ENCODE peak calls at places on chromosomes 16 and 17, in seven cellular contexts. One of them, this sample, is unnamed. For H3K36me3, the result is how much of the 10 kb centered on the place peaks cover.

GRCh38 chr16:51409001-51409675 is 258.1 kb upstream of the SALL1 start:
- DNase-seq in GM12878: no peak
- DNase-seq in endodermal cell: no peak
- DNase-seq in IMR-90: peak
- DNase-seq in fibroblast of lung: peak
- DNase-seq in neural progenitor cell: no peak
- DNase-seq in endothelial cell of umbilical vein: no peak
- DNase-seq in this sample: no peak

GRCh38 chr17:56125830-56126819 is 27.1 kb upstream of the ANKFN1 start:
- DNase-seq in GM12878: no peak
- DNase-seq in endothelial cell of umbilical vein: peak
- DNase-seq in IMR-90: peak
- DNase-seq in endodermal cell: peak
- DNase-seq in neural progenitor cell: peak
- DNase-seq in fibroblast of lung: peak
- DNase-seq in this sample: peak

GRCh38 chr16:85313541-85314208 is 201.4 kb upstream of the CIBAR2 start:
- DNase-seq in IMR-90: peak
- DNase-seq in fibroblast of lung: no peak
- DNase-seq in GM12878: no peak
- DNase-seq in neural progenitor cell: no peak
- DNase-seq in endodermal cell: no peak
- DNase-seq in endothelial cell of umbilical vein: peak
- DNase-seq in this sample: peak

GRCh38 chr16:75424096-75424762 is 9.1 kb downstream of the CFDP1 start:
- DNase-seq in fibroblast of lung: peak
- DNase-seq in endodermal cell: no peak
- DNase-seq in GM12878: no peak
- DNase-seq in endothelial cell of umbilical vein: no peak
- DNase-seq in IMR-90: no peak
- DNase-seq in neural progenitor cell: no peak
- DNase-seq in this sample: no peak

GRCh38 chr17:14840616-14841231 is 424.4 kb downstream of the PMP22 start:
- DNase-seq in neural progenitor cell: no peak
- DNase-seq in GM12878: no peak
- DNase-seq in fibroblast of lung: peak
- DNase-seq in endothelial cell of umbilical vein: no peak
- DNase-seq in IMR-90: peak
- DNase-seq in endodermal cell: no peak
- DNase-seq in this sample: peak

GRCh38 chr16:2032285-2033056 is 5.8 kb downstream of the NHERF2 start:
- DNase-seq in endodermal cell: no peak
- DNase-seq in IMR-90: peak
- DNase-seq in neural progenitor cell: no peak
- DNase-seq in fibroblast of lung: peak
- DNase-seq in endothelial cell of umbilical vein: no peak
- DNase-seq in GM12878: no peak
- DNase-seq in this sample: peak

GRCh38 chr17:17347956-17348871 is 45.0 kb downstream of the NT5M start:
- DNase-seq in IMR-90: no peak
- DNase-seq in endothelial cell of umbilical vein: no peak
- DNase-seq in endodermal cell: peak
- DNase-seq in fibroblast of lung: no peak
- DNase-seq in neural progenitor cell: no peak
- DNase-seq in GM12878: no peak
- DNase-seq in this sample: no peak

GRCh38 chr16:27235055-27235937 is 32.0 kb downstream of the KDM8 start:
- DNase-seq in IMR-90: peak
- DNase-seq in fibroblast of lung: peak
- DNase-seq in neural progenitor cell: peak
- DNase-seq in endodermal cell: peak
- DNase-seq in GM12878: peak
- DNase-seq in endothelial cell of umbilical vein: peak
- DNase-seq in this sample: peak

GRCh38 chr17:51951737-51952136 is 206.8 kb downstream of the CA10 start:
- DNase-seq in IMR-90: no peak
- DNase-seq in endothelial cell of umbilical vein: no peak
- DNase-seq in neural progenitor cell: no peak
- DNase-seq in endodermal cell: no peak
- DNase-seq in fibroblast of lung: no peak
- DNase-seq in GM12878: no peak
- DNase-seq in this sample: no peak

GRCh38 chr17:10059684-10060211 is 138.7 kb downstream of the GAS7 start:
- DNase-seq in IMR-90: peak
- DNase-seq in fibroblast of lung: no peak
- DNase-seq in endothelial cell of umbilical vein: no peak
- DNase-seq in endodermal cell: no peak
- DNase-seq in GM12878: peak
- DNase-seq in neural progenitor cell: no peak
- DNase-seq in this sample: peak

GRCh38 chr17:82160081-82160480 is 52.6 kb downstream of the CCDC57 start:
- DNase-seq in endothelial cell of umbilical vein: peak
- DNase-seq in neural progenitor cell: no peak
- DNase-seq in IMR-90: peak
- DNase-seq in GM12878: no peak
- DNase-seq in fibroblast of lung: no peak
- DNase-seq in endodermal cell: no peak
- DNase-seq in this sample: peak

GRCh38 chr17:8002646-8003593 is 505 bp downstream of the GUCY2D start:
- DNase-seq in fibroblast of lung: no peak
- DNase-seq in IMR-90: no peak
- DNase-seq in GM12878: no peak
- DNase-seq in neural progenitor cell: peak
- DNase-seq in endodermal cell: peak
- DNase-seq in endothelial cell of umbilical vein: peak
- DNase-seq in this sample: no peak

GRCh38 chr17:704111-704864 is 10.4 kb downstream of the VPS53 start:
- DNase-seq in IMR-90: no peak
- DNase-seq in fibroblast of lung: peak
- DNase-seq in endothelial cell of umbilical vein: no peak
- DNase-seq in GM12878: no peak
- DNase-seq in neural progenitor cell: no peak
- DNase-seq in endodermal cell: no peak
- DNase-seq in this sample: no peak

GRCh38 chr17:41579484-41580243 is 7.0 kb downstream of the KRT14 start:
- DNase-seq in endothelial cell of umbilical vein: peak
- DNase-seq in IMR-90: peak
- DNase-seq in neural progenitor cell: peak
- DNase-seq in fibroblast of lung: peak
- DNase-seq in GM12878: peak
- DNase-seq in endodermal cell: peak
- DNase-seq in this sample: peak

GRCh38 chr16:79607587-79607986 is 7.0 kb upstream of the MAF start:
- DNase-seq in IMR-90: peak
- DNase-seq in neural progenitor cell: no peak
- DNase-seq in endothelial cell of umbilical vein: no peak
- DNase-seq in endodermal cell: no peak
- DNase-seq in GM12878: no peak
- DNase-seq in fibroblast of lung: peak
- DNase-seq in this sample: peak

GRCh38 chr17:48194097-48194550 is 86.6 kb downstream of the SNX11 start:
- DNase-seq in GM12878: no peak
- DNase-seq in endothelial cell of umbilical vein: peak
- DNase-seq in neural progenitor cell: no peak
- DNase-seq in IMR-90: peak
- DNase-seq in fibroblast of lung: peak
- DNase-seq in endodermal cell: no peak
- DNase-seq in this sample: no peak

GRCh38 chr16:8885674-8886592 is 3.8 kb downstream of the LITAFD start:
- DNase-seq in IMR-90: peak
- DNase-seq in neural progenitor cell: peak
- DNase-seq in GM12878: no peak
- DNase-seq in fibroblast of lung: peak
- DNase-seq in endodermal cell: peak
- DNase-seq in endothelial cell of umbilical vein: peak
- DNase-seq in this sample: peak

GRCh38 chr16:48525201-48526057 is 84.6 kb downstream of the N4BP1 start:
- DNase-seq in GM12878: no peak
- DNase-seq in fibroblast of lung: no peak
- DNase-seq in endodermal cell: no peak
- DNase-seq in endothelial cell of umbilical vein: no peak
- DNase-seq in neural progenitor cell: no peak
- DNase-seq in IMR-90: no peak
- DNase-seq in this sample: no peak

GRCh38 chr16:48524348-48525200 is 85.4 kb downstream of the N4BP1 start:
- DNase-seq in GM12878: no peak
- DNase-seq in endodermal cell: no peak
- DNase-seq in fibroblast of lung: no peak
- DNase-seq in IMR-90: no peak
- DNase-seq in neural progenitor cell: no peak
- DNase-seq in endothelial cell of umbilical vein: no peak
- DNase-seq in this sample: no peak

GRCh38 chr16:48526958-48527331 is 83.0 kb downstream of the N4BP1 start:
- DNase-seq in endothelial cell of umbilical vein: no peak
- DNase-seq in neural progenitor cell: no peak
- DNase-seq in IMR-90: no peak
- DNase-seq in GM12878: no peak
- DNase-seq in fibroblast of lung: no peak
- DNase-seq in endodermal cell: no peak
- DNase-seq in this sample: no peak

GRCh38 chr16:48523415-48524204 is 86.4 kb downstream of the N4BP1 start:
- DNase-seq in endothelial cell of umbilical vein: no peak
- DNase-seq in neural progenitor cell: no peak
- DNase-seq in IMR-90: no peak
- DNase-seq in GM12878: no peak
- DNase-seq in fibroblast of lung: no peak
- DNase-seq in endodermal cell: no peak
- DNase-seq in this sample: no peak

DNA sequence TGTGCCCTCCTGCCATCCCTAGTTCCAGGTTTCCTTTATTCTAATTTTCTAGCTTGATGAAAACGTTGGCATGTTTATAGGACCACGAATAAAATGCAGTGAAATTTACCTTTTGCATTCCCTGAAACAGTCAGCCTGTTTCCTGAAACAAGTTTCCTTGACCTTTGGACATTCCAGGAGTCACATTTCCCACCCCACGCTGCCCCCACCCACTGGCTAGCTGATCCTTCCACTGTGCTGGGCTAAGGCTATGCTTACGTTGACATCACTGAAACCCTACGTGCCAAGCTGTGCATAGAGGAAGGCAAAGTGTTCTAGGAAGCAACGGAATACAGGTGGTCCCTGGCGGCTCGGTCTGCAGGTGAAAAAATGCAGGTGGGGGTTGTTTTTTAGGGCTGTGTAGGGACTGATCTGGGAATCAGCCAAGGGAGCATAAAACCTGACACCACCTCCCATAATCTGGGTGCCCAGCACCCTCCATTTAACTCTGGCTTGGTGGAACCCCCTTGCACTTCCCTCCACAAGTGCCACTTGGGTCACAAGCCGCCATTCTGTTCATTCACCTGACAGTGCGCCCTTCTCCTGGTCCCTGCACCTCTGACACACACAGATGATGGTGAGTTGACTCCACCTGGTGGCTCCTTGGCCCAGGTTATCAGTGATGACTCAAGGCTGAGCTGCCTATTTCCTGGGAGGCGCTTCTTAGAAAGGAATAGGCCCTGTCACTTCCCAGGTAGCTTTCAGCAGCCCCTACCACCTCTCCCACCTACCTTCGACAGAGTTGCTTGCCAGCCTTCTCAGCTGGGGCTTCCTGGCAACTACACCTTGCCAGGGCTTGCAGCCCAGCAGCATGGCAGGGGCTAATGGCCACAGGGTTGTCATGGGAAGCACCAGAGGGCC is 83.7 kb downstream of the N4BP1 start:
- DNase-seq in endodermal cell: peak
- DNase-seq in fibroblast of lung: peak
- DNase-seq in IMR-90: no peak
- DNase-seq in endothelial cell of umbilical vein: no peak
- DNase-seq in GM12878: peak
- DNase-seq in neural progenitor cell: peak
- DNase-seq in this sample: no peak
- H3K9ac ChIP-seq in endodermal cell: no peak
- H3K9ac ChIP-seq in fibroblast of lung: no peak
- H3K9ac ChIP-seq in IMR-90: no peak
- H3K9ac ChIP-seq in endothelial cell of umbilical vein: no peak
- H3K9ac ChIP-seq in GM12878: no peak
- H3K9ac ChIP-seq in neural progenitor cell: no peak
- H3K9ac ChIP-seq in this sample: no peak

DNA sequence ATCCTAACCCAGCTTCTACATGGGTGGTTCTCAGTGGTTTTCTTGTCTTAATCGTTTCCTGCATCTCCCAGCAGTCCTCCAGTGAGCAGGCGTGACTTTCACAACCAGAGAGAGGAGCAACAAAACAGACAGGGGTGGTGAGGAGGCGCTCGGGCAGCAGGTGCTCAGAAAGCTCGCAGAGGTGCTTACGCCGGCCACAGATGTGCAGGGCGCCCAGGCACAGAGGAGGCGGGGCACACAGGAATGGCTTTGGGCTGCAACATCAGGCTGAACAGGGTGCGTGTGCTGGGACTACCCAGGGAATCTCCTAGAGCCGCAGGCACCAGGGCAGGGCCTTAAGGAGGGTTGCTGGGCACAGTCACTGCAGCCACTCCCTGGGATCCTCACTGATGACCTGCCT is 32.6 kb downstream of the KLHDC4 start:
- DNase-seq in fibroblast of lung: no peak
- DNase-seq in endodermal cell: no peak
- DNase-seq in IMR-90: no peak
- DNase-seq in neural progenitor cell: no peak
- DNase-seq in endothelial cell of umbilical vein: no peak
- DNase-seq in GM12878: no peak
- DNase-seq in this sample: no peak
- H3K36me3 ChIP-seq in fibroblast of lung: under half
- H3K36me3 ChIP-seq in endodermal cell: half or more
- H3K36me3 ChIP-seq in IMR-90: under half
- H3K36me3 ChIP-seq in neural progenitor cell: under half
- H3K36me3 ChIP-seq in endothelial cell of umbilical vein: under half
- H3K36me3 ChIP-seq in GM12878: under half
- H3K36me3 ChIP-seq in this sample: under half

DNA sequence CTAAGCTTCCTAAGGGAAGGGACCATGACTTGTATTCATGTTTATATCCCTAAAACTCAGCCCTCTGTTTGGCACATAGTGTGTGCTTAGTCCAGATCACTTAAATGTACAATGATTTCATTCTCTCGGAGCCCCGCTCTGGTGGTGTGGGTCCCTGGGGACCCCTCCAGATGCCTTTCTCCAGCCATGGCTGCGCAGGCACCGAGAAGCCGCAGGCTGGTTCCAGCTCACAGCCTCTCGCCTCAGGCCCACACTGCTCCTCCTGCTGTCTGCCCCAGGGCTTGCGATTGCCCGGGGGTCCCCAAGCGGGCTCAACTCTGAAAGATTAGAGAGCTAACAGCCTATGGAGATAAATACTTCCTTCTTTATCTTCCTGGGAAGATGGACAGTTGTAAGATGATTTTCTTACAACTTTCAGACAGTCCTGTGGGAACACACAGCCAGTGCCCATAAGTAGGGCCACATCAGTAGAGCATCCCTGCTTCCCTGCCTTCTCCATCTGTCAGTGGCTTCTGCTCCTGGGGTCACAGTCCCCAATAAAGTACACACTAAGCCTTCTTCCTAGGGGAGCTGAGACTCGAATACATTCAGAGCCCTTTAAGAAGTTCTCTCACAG is 66.2 kb downstream of the CENPV start:
- DNase-seq in GM12878: peak
- DNase-seq in fibroblast of lung: no peak
- DNase-seq in neural progenitor cell: no peak
- DNase-seq in endothelial cell of umbilical vein: no peak
- DNase-seq in endodermal cell: peak
- DNase-seq in IMR-90: no peak
- DNase-seq in this sample: peak
- H3K9ac ChIP-seq in GM12878: peak
- H3K9ac ChIP-seq in fibroblast of lung: peak
- H3K9ac ChIP-seq in neural progenitor cell: no peak
- H3K9ac ChIP-seq in endothelial cell of umbilical vein: peak
- H3K9ac ChIP-seq in endodermal cell: no peak
- H3K9ac ChIP-seq in IMR-90: peak
- H3K9ac ChIP-seq in this sample: peak

GRCh38 chr16:15038689-15039088 is 17.2 kb downstream of the NTAN1 start:
- DNase-seq in neural progenitor cell: peak
- DNase-seq in IMR-90: no peak
- DNase-seq in endodermal cell: no peak
- DNase-seq in GM12878: no peak
- DNase-seq in endothelial cell of umbilical vein: no peak
- DNase-seq in fibroblast of lung: no peak
- DNase-seq in this sample: no peak
- H3K36me3 ChIP-seq in neural progenitor cell: under half
- H3K36me3 ChIP-seq in IMR-90: half or more
- H3K36me3 ChIP-seq in endodermal cell: half or more
- H3K36me3 ChIP-seq in GM12878: under half
- H3K36me3 ChIP-seq in endothelial cell of umbilical vein: half or more
- H3K36me3 ChIP-seq in fibroblast of lung: under half
- H3K36me3 ChIP-seq in this sample: half or more